ENCODE peak calls at places on chromosomes 1 and 21, in seven cellular contexts. One of them, this sample, is unnamed.

GRCh38 chr21:37415938-37416337 is 49.4 kb downstream of the DYRK1A start:
- DNase-seq in prostate gland: no peak
- DNase-seq in fibroblast of pulmonary artery: no peak
- DNase-seq in endodermal cell: no peak
- DNase-seq in foreskin fibroblast: no peak
- DNase-seq in K562: no peak
- DNase-seq in lung: no peak
- DNase-seq in this sample: no peak

GRCh38 chr1:23394176-23394575 is 24.5 kb upstream of the ZNF436 start:
- DNase-seq in prostate gland: no peak
- DNase-seq in K562: no peak
- DNase-seq in fibroblast of pulmonary artery: peak
- DNase-seq in foreskin fibroblast: peak
- DNase-seq in lung: no peak
- DNase-seq in endodermal cell: no peak
- DNase-seq in this sample: peak

GRCh38 chr1:200889571-200889970 is 5.1 kb upstream of the INAVA start:
- DNase-seq in foreskin fibroblast: no peak
- DNase-seq in prostate gland: no peak
- DNase-seq in endodermal cell: no peak
- DNase-seq in lung: no peak
- DNase-seq in fibroblast of pulmonary artery: no peak
- DNase-seq in K562: no peak
- DNase-seq in this sample: no peak

GRCh38 chr1:115650961-115651360 is 9.2 kb downstream of the VANGL1 start:
- DNase-seq in prostate gland: no peak
- DNase-seq in lung: no peak
- DNase-seq in fibroblast of pulmonary artery: no peak
- DNase-seq in endodermal cell: peak
- DNase-seq in foreskin fibroblast: no peak
- DNase-seq in K562: peak
- DNase-seq in this sample: no peak

GRCh38 chr1:42978317-42979036 is 19.8 kb upstream of the SLC2A1 start:
- DNase-seq in lung: no peak
- DNase-seq in foreskin fibroblast: no peak
- DNase-seq in endodermal cell: peak
- DNase-seq in prostate gland: no peak
- DNase-seq in K562: no peak
- DNase-seq in fibroblast of pulmonary artery: no peak
- DNase-seq in this sample: no peak

GRCh38 chr1:108646661-108647269 is 14.1 kb downstream of the HENMT1 start:
- DNase-seq in K562: no peak
- DNase-seq in fibroblast of pulmonary artery: peak
- DNase-seq in lung: peak
- DNase-seq in endodermal cell: peak
- DNase-seq in prostate gland: peak
- DNase-seq in foreskin fibroblast: peak
- DNase-seq in this sample: peak

GRCh38 chr21:39658066-39658465 is 45.3 kb downstream of the B3GALT5 start:
- DNase-seq in fibroblast of pulmonary artery: no peak
- DNase-seq in prostate gland: no peak
- DNase-seq in K562: no peak
- DNase-seq in foreskin fibroblast: no peak
- DNase-seq in lung: no peak
- DNase-seq in endodermal cell: no peak
- DNase-seq in this sample: no peak

GRCh38 chr1:1204425-1204920 is 1.9 kb downstream of the TNFRSF18 start:
- DNase-seq in prostate gland: no peak
- DNase-seq in foreskin fibroblast: no peak
- DNase-seq in endodermal cell: no peak
- DNase-seq in fibroblast of pulmonary artery: no peak
- DNase-seq in lung: no peak
- DNase-seq in K562: no peak
- DNase-seq in this sample: no peak

GRCh38 chr1:204350857-204351573 is 8.7 kb downstream of the PLEKHA6 start:
- DNase-seq in foreskin fibroblast: peak
- DNase-seq in prostate gland: no peak
- DNase-seq in fibroblast of pulmonary artery: peak
- DNase-seq in K562: peak
- DNase-seq in endodermal cell: peak
- DNase-seq in lung: peak
- DNase-seq in this sample: peak

GRCh38 chr21:45912611-45913415 is 68.8 kb upstream of the COL6A1 start:
- DNase-seq in lung: no peak
- DNase-seq in prostate gland: no peak
- DNase-seq in K562: no peak
- DNase-seq in endodermal cell: no peak
- DNase-seq in foreskin fibroblast: no peak
- DNase-seq in fibroblast of pulmonary artery: no peak
- DNase-seq in this sample: no peak

GRCh38 chr1:153070243-153070642 is 1.2 kb downstream of the SPRR2B start:
- DNase-seq in prostate gland: no peak
- DNase-seq in foreskin fibroblast: no peak
- DNase-seq in endodermal cell: no peak
- DNase-seq in lung: no peak
- DNase-seq in fibroblast of pulmonary artery: no peak
- DNase-seq in K562: no peak
- DNase-seq in this sample: no peak

GRCh38 chr1:110159160-110159559 is 8.9 kb downstream of the SLC6A17 start:
- DNase-seq in prostate gland: no peak
- DNase-seq in lung: no peak
- DNase-seq in foreskin fibroblast: no peak
- DNase-seq in K562: no peak
- DNase-seq in endodermal cell: no peak
- DNase-seq in fibroblast of pulmonary artery: no peak
- DNase-seq in this sample: no peak

GRCh38 chr1:116556289-116557006 is 14.4 kb downstream of the CD58 start:
- DNase-seq in lung: no peak
- DNase-seq in K562: peak
- DNase-seq in foreskin fibroblast: peak
- DNase-seq in endodermal cell: no peak
- DNase-seq in fibroblast of pulmonary artery: peak
- DNase-seq in prostate gland: peak
- DNase-seq in this sample: peak

GRCh38 chr21:35323947-35324346 is 274.8 kb upstream of the RUNX1 start:
- DNase-seq in prostate gland: no peak
- DNase-seq in fibroblast of pulmonary artery: peak
- DNase-seq in endodermal cell: no peak
- DNase-seq in K562: no peak
- DNase-seq in lung: no peak
- DNase-seq in foreskin fibroblast: peak
- DNase-seq in this sample: peak

GRCh38 chr1:233045591-233045990 is 95.2 kb downstream of the NTPCR start:
- DNase-seq in prostate gland: no peak
- DNase-seq in lung: no peak
- DNase-seq in endodermal cell: no peak
- DNase-seq in fibroblast of pulmonary artery: peak
- DNase-seq in foreskin fibroblast: peak
- DNase-seq in K562: no peak
- DNase-seq in this sample: peak

GRCh38 chr1:207050428-207050767 is 610 bp downstream of the YOD1 start:
- DNase-seq in prostate gland: no peak
- DNase-seq in lung: no peak
- DNase-seq in endodermal cell: no peak
- DNase-seq in fibroblast of pulmonary artery: no peak
- DNase-seq in foreskin fibroblast: no peak
- DNase-seq in K562: no peak
- DNase-seq in this sample: no peak

GRCh38 chr1:75548721-75549480 is 62.0 kb downstream of the SLC44A5 start:
- DNase-seq in prostate gland: no peak
- DNase-seq in K562: no peak
- DNase-seq in endodermal cell: no peak
- DNase-seq in foreskin fibroblast: no peak
- DNase-seq in lung: no peak
- DNase-seq in fibroblast of pulmonary artery: peak
- DNase-seq in this sample: peak

DNA sequence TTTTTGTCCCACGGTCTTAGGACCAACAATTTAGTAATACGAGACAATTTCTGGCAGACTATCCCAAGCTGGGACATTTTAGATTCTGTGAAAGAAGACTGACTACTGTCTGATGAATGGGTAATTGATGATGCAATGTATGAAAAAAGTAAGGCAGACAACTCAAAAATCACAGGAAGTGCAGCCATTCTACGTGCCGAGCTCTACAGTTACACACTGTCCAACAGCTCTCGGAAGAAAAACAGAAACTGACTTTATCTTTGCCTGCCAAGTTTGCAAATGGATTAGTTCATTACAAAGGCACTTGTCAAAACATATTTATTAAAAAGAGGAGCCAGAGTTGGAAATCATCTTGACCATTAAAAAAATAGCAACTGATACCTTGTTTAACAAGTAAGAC is 31.3 kb downstream of the ZBTB8B start:
- DNase-seq in fibroblast of pulmonary artery: peak
- DNase-seq in foreskin fibroblast: peak
- DNase-seq in lung: no peak
- DNase-seq in K562: no peak
- DNase-seq in endodermal cell: no peak
- DNase-seq in prostate gland: peak
- DNase-seq in this sample: peak
- H3K4me3 ChIP-seq in fibroblast of pulmonary artery: peak
- H3K4me3 ChIP-seq in foreskin fibroblast: peak
- H3K4me3 ChIP-seq in lung: no peak
- H3K4me3 ChIP-seq in K562: no peak
- H3K4me3 ChIP-seq in endodermal cell: no peak
- H3K4me3 ChIP-seq in prostate gland: no peak
- H3K4me3 ChIP-seq in this sample: no peak

GRCh38 chr1:29247874-29248273 is 11.6 kb downstream of the PTPRU start:
- DNase-seq in foreskin fibroblast: no peak
- DNase-seq in K562: no peak
- DNase-seq in prostate gland: no peak
- DNase-seq in lung: no peak
- DNase-seq in endodermal cell: peak
- DNase-seq in fibroblast of pulmonary artery: no peak
- DNase-seq in this sample: no peak

GRCh38 chr1:29245261-29245660 is 8.9 kb downstream of the PTPRU start:
- DNase-seq in K562: no peak
- DNase-seq in fibroblast of pulmonary artery: no peak
- DNase-seq in foreskin fibroblast: no peak
- DNase-seq in endodermal cell: no peak
- DNase-seq in prostate gland: no peak
- DNase-seq in lung: no peak
- DNase-seq in this sample: no peak

GRCh38 chr1:29247044-29247443 is 10.7 kb downstream of the PTPRU start:
- DNase-seq in lung: no peak
- DNase-seq in fibroblast of pulmonary artery: no peak
- DNase-seq in K562: no peak
- DNase-seq in prostate gland: no peak
- DNase-seq in endodermal cell: no peak
- DNase-seq in foreskin fibroblast: no peak
- DNase-seq in this sample: no peak

GRCh38 chr1:29243863-29244185 is 7.5 kb downstream of the PTPRU start:
- DNase-seq in prostate gland: no peak
- DNase-seq in lung: no peak
- DNase-seq in K562: no peak
- DNase-seq in endodermal cell: no peak
- DNase-seq in fibroblast of pulmonary artery: peak
- DNase-seq in foreskin fibroblast: peak
- DNase-seq in this sample: peak

DNA sequence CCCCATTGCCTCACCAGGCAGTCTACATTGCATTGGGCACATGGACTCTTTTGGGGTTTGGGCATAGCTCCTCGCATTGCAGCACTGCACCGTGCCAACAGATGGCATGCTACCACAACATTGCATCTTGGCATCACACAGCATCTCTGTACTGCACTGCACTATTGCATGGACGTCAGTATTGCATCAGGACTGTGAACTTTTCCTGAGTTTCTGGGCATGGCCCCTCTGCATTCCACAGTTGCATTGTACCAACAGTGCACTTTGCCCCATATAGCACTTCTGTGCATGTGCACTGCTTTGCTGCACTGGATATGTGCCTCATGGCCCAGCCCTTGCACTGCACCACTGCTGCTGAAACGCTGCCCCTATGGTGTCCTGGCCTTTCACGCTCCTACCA is 9.6 kb downstream of the PTPRU start:
- DNase-seq in prostate gland: no peak
- DNase-seq in K562: no peak
- DNase-seq in endodermal cell: peak
- DNase-seq in lung: no peak
- DNase-seq in fibroblast of pulmonary artery: peak
- DNase-seq in foreskin fibroblast: peak
- DNase-seq in this sample: peak
- TF ChIP-seq CTCF in prostate gland: peak
- TF ChIP-seq CTCF in K562: no peak
- TF ChIP-seq CTCF in endodermal cell: peak
- TF ChIP-seq CTCF in lung: no peak
- TF ChIP-seq CTCF in fibroblast of pulmonary artery: peak
- TF ChIP-seq CTCF in foreskin fibroblast: peak
- TF ChIP-seq CTCF in this sample: peak

DNA sequence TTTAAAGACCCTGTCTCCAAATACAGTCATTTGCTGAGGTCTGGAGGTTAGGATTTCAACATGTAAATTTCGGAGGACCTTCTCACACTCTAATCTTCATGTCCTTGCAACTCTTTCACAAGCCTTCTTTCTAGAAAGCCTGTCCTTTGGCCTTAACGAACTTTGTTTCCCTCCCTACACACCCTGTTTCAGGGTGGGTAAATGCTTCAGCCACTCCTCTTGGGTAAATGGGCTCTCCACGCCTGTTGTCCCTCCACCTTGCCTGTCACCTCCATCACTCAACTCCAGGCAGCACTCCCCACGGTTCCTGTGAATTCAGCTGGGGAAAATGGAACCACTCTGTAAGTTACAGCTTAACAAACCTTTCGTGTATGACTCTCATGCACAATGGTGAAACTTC is 84.0 kb upstream of the COG2 start:
- DNase-seq in fibroblast of pulmonary artery: no peak
- DNase-seq in foreskin fibroblast: no peak
- DNase-seq in prostate gland: no peak
- DNase-seq in K562: no peak
- DNase-seq in lung: no peak
- DNase-seq in endodermal cell: no peak
- DNase-seq in this sample: no peak
- H3K4me3 ChIP-seq in fibroblast of pulmonary artery: no peak
- H3K4me3 ChIP-seq in foreskin fibroblast: no peak
- H3K4me3 ChIP-seq in prostate gland: no peak
- H3K4me3 ChIP-seq in K562: no peak
- H3K4me3 ChIP-seq in lung: no peak
- H3K4me3 ChIP-seq in endodermal cell: no peak
- H3K4me3 ChIP-seq in this sample: no peak

GRCh38 chr1:5567839-5568238 is 424.4 kb downstream of the NPHP4 start:
- DNase-seq in lung: no peak
- DNase-seq in fibroblast of pulmonary artery: no peak
- DNase-seq in prostate gland: no peak
- DNase-seq in K562: no peak
- DNase-seq in foreskin fibroblast: no peak
- DNase-seq in endodermal cell: no peak
- DNase-seq in this sample: no peak

GRCh38 chr1:5572794-5573193 is 419.4 kb downstream of the NPHP4 start:
- DNase-seq in fibroblast of pulmonary artery: no peak
- DNase-seq in endodermal cell: peak
- DNase-seq in foreskin fibroblast: no peak
- DNase-seq in prostate gland: no peak
- DNase-seq in K562: no peak
- DNase-seq in lung: peak
- DNase-seq in this sample: no peak

GRCh38 chr1:5574641-5575040 is 417.6 kb downstream of the NPHP4 start:
- DNase-seq in fibroblast of pulmonary artery: no peak
- DNase-seq in foreskin fibroblast: no peak
- DNase-seq in lung: peak
- DNase-seq in prostate gland: no peak
- DNase-seq in K562: no peak
- DNase-seq in endodermal cell: no peak
- DNase-seq in this sample: no peak

GRCh38 chr1:5571861-5572401 is 420.3 kb downstream of the NPHP4 start:
- DNase-seq in fibroblast of pulmonary artery: no peak
- DNase-seq in endodermal cell: no peak
- DNase-seq in prostate gland: no peak
- DNase-seq in foreskin fibroblast: no peak
- DNase-seq in K562: no peak
- DNase-seq in lung: peak
- DNase-seq in this sample: no peak

GRCh38 chr1:5570931-5571330 is 421.3 kb downstream of the NPHP4 start:
- DNase-seq in endodermal cell: no peak
- DNase-seq in lung: peak
- DNase-seq in K562: no peak
- DNase-seq in fibroblast of pulmonary artery: no peak
- DNase-seq in foreskin fibroblast: no peak
- DNase-seq in prostate gland: no peak
- DNase-seq in this sample: no peak
- TF ChIP-seq CTCF in endodermal cell: no peak
- TF ChIP-seq CTCF in lung: no peak
- TF ChIP-seq CTCF in K562: no peak
- TF ChIP-seq CTCF in fibroblast of pulmonary artery: no peak
- TF ChIP-seq CTCF in foreskin fibroblast: no peak
- TF ChIP-seq CTCF in prostate gland: no peak
- TF ChIP-seq CTCF in this sample: no peak